ENCODE peak calls at places on chromosomes 13 and 19, in four cellular contexts. One of them, this sample, is unnamed.

GRCh38 chr13:39970177-39970846 is 314.9 kb downstream of the COG6 start:
- DNase-seq in effector memory CD4-positive, alpha-beta T cell: no peak
- DNase-seq in mucosa of descending colon: no peak
- DNase-seq in endodermal cell: no peak
- DNase-seq in this sample: no peak

GRCh38 chr13:37747071-37747612 is 122.4 kb downstream of the TRPC4 start:
- DNase-seq in effector memory CD4-positive, alpha-beta T cell: no peak
- DNase-seq in endodermal cell: no peak
- DNase-seq in mucosa of descending colon: no peak
- DNase-seq in this sample: no peak

GRCh38 chr19:51714848-51715247 is 8.9 kb downstream of the HAS1 start:
- DNase-seq in effector memory CD4-positive, alpha-beta T cell: no peak
- DNase-seq in endodermal cell: no peak
- DNase-seq in mucosa of descending colon: no peak
- DNase-seq in this sample: no peak

GRCh38 chr19:17296278-17296677 is 6.9 kb downstream of the ABHD8 start:
- DNase-seq in endodermal cell: no peak
- DNase-seq in mucosa of descending colon: no peak
- DNase-seq in effector memory CD4-positive, alpha-beta T cell: no peak
- DNase-seq in this sample: no peak

GRCh38 chr13:22336460-22336859 is 665.6 kb downstream of the FGF9 start:
- DNase-seq in mucosa of descending colon: no peak
- DNase-seq in endodermal cell: no peak
- DNase-seq in effector memory CD4-positive, alpha-beta T cell: no peak
- DNase-seq in this sample: no peak

GRCh38 chr13:78607409-78608253 is 4.3 kb upstream of the POU4F1 start:
- DNase-seq in effector memory CD4-positive, alpha-beta T cell: no peak
- DNase-seq in endodermal cell: peak; percentile 87
- DNase-seq in mucosa of descending colon: no peak
- DNase-seq in this sample: peak; percentile 59

GRCh38 chr13:110309159-110309476 is 2.0 kb downstream of the COL4A2 start:
- DNase-seq in endodermal cell: no peak
- DNase-seq in effector memory CD4-positive, alpha-beta T cell: no peak
- DNase-seq in mucosa of descending colon: no peak
- DNase-seq in this sample: no peak

GRCh38 chr19:1401138-1401888 is at the start of gene GAMT:
- DNase-seq in effector memory CD4-positive, alpha-beta T cell: peak; percentile 33
- DNase-seq in mucosa of descending colon: no peak
- DNase-seq in endodermal cell: peak; percentile 77
- DNase-seq in this sample: no peak

GRCh38 chr19:17830567-17831418 is 9.5 kb upstream of the INSL3 start:
- DNase-seq in effector memory CD4-positive, alpha-beta T cell: peak; percentile 24
- DNase-seq in endodermal cell: peak; percentile 99
- DNase-seq in mucosa of descending colon: peak; percentile 89
- DNase-seq in this sample: peak; percentile 94

GRCh38 chr13:98112456-98112855 is 30.4 kb upstream of the FARP1 start:
- DNase-seq in effector memory CD4-positive, alpha-beta T cell: no peak
- DNase-seq in endodermal cell: no peak
- DNase-seq in mucosa of descending colon: no peak
- DNase-seq in this sample: no peak

GRCh38 chr13:106212436-106213010 is 322.9 kb downstream of the EFNB2 start:
- DNase-seq in endodermal cell: no peak
- DNase-seq in effector memory CD4-positive, alpha-beta T cell: no peak
- DNase-seq in mucosa of descending colon: no peak
- DNase-seq in this sample: no peak

GRCh38 chr13:113882266-113882627 is 18.4 kb upstream of the GAS6 start:
- DNase-seq in endodermal cell: no peak
- DNase-seq in effector memory CD4-positive, alpha-beta T cell: no peak
- DNase-seq in mucosa of descending colon: no peak
- DNase-seq in this sample: peak; percentile 82

GRCh38 chr19:40687525-40688016 is 2.9 kb downstream of the NUMBL start:
- DNase-seq in effector memory CD4-positive, alpha-beta T cell: no peak
- DNase-seq in endodermal cell: no peak
- DNase-seq in mucosa of descending colon: peak; percentile 72
- DNase-seq in this sample: peak; percentile 88

GRCh38 chr19:6276447-6276846 is 3.3 kb downstream of the MLLT1 start:
- DNase-seq in mucosa of descending colon: peak; percentile 35
- DNase-seq in endodermal cell: no peak
- DNase-seq in effector memory CD4-positive, alpha-beta T cell: no peak
- DNase-seq in this sample: peak; percentile 93

GRCh38 chr13:44237276-44237767 is 136.3 kb upstream of the SERP2 start:
- DNase-seq in mucosa of descending colon: peak; percentile 33
- DNase-seq in effector memory CD4-positive, alpha-beta T cell: no peak
- DNase-seq in endodermal cell: no peak
- DNase-seq in this sample: peak; percentile 75

GRCh38 chr19:52946322-52947310 is 16.1 kb downstream of the ZNF816 start:
- DNase-seq in effector memory CD4-positive, alpha-beta T cell: no peak
- DNase-seq in mucosa of descending colon: peak; percentile 94
- DNase-seq in endodermal cell: peak; percentile 94
- DNase-seq in this sample: peak; percentile 90

GRCh38 chr13:44918323-44919102 is 70.8 kb downstream of the NUFIP1 start:
- DNase-seq in endodermal cell: peak; percentile 96
- DNase-seq in mucosa of descending colon: peak; percentile 88
- DNase-seq in effector memory CD4-positive, alpha-beta T cell: peak; percentile 75
- DNase-seq in this sample: peak; percentile 98

GRCh38 chr13:75226092-75226491 is 255.9 kb downstream of the TBC1D4 start:
- DNase-seq in endodermal cell: peak; percentile 83
- DNase-seq in mucosa of descending colon: no peak
- DNase-seq in effector memory CD4-positive, alpha-beta T cell: no peak
- DNase-seq in this sample: peak; percentile 78

GRCh38 chr13:33997574-33997973 is 179.6 kb downstream of the RFC3 start:
- DNase-seq in mucosa of descending colon: no peak
- DNase-seq in effector memory CD4-positive, alpha-beta T cell: no peak
- DNase-seq in endodermal cell: no peak
- DNase-seq in this sample: no peak

GRCh38 chr13:66546534-66547379 is 683.4 kb downstream of the PCDH9 start:
- DNase-seq in effector memory CD4-positive, alpha-beta T cell: no peak
- DNase-seq in mucosa of descending colon: no peak
- DNase-seq in endodermal cell: no peak
- DNase-seq in this sample: no peak

GRCh38 chr13:63684822-63685221 is 2269.2 kb upstream of the PCDH20 start:
- DNase-seq in mucosa of descending colon: no peak
- DNase-seq in endodermal cell: no peak
- DNase-seq in effector memory CD4-positive, alpha-beta T cell: no peak
- DNase-seq in this sample: no peak

GRCh38 chr19:45496349-45496953 is 396 bp downstream of the RTN2 start:
- DNase-seq in effector memory CD4-positive, alpha-beta T cell: no peak
- DNase-seq in endodermal cell: peak; percentile 92
- DNase-seq in mucosa of descending colon: peak; percentile 58
- DNase-seq in this sample: peak; percentile 89

GRCh38 chr19:14149509-14149994 is 13.2 kb upstream of the ASF1B start:
- DNase-seq in endodermal cell: no peak
- DNase-seq in mucosa of descending colon: peak; percentile 65
- DNase-seq in effector memory CD4-positive, alpha-beta T cell: peak; percentile 31
- DNase-seq in this sample: peak; percentile 94

GRCh38 chr13:60369242-60369641 is 27.8 kb upstream of the TDRD3 start:
- DNase-seq in effector memory CD4-positive, alpha-beta T cell: no peak
- DNase-seq in endodermal cell: no peak
- DNase-seq in mucosa of descending colon: no peak
- DNase-seq in this sample: no peak

DNA sequence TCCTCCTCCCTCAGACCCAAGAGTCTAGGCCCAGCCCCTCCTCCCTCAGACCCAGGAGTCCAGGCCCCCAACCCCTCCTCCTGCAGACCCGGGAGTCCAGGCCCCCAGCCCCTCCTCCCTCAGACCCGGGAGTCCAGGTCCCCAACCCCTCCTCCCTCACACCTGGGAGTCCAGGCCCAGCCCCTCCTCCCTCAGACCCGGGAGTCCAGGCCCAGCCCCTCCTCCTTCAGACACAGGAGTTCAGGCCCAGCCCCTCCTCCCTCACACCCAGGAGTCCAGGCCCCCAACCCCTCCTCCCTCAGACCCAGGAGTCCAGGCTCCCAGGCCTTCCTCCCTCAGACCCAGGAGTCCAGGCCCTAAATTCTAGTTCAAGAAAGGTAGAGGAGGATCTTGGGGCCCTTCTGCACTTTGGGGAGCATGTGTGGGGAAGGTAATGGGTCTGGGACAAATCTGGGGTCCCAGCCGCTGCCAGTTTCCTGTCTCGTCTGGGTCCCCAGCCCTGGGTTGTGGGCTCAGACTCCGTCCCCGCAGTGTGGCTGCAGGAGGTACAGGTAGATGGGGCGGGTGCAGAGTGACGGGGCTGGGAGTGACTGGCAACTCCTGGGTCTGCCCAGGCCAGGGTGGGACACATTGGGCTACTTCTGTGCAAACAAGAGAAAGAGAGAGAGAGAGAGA is 3.2 kb upstream of the TMEM190 start:
- DNase-seq in endodermal cell: peak; percentile 80
- DNase-seq in mucosa of descending colon: no peak
- DNase-seq in effector memory CD4-positive, alpha-beta T cell: no peak
- DNase-seq in this sample: no peak
- H3K4me3 ChIP-seq in endodermal cell: no peak overlapping the region
- H3K4me3 ChIP-seq in mucosa of descending colon: no peak overlapping the region
- H3K4me3 ChIP-seq in effector memory CD4-positive, alpha-beta T cell: no peak overlapping the region
- H3K4me3 ChIP-seq in this sample: no peak overlapping the region

GRCh38 chr19:35904312-35905068 is 2.2 kb downstream of the HCST start:
- DNase-seq in effector memory CD4-positive, alpha-beta T cell: no peak
- DNase-seq in endodermal cell: no peak
- DNase-seq in mucosa of descending colon: no peak
- DNase-seq in this sample: no peak
- H3K4me3 ChIP-seq in effector memory CD4-positive, alpha-beta T cell: peak overlapping the region; percentile 85
- H3K4me3 ChIP-seq in endodermal cell: no peak overlapping the region
- H3K4me3 ChIP-seq in mucosa of descending colon: no peak overlapping the region
- H3K4me3 ChIP-seq in this sample: no peak overlapping the region

DNA sequence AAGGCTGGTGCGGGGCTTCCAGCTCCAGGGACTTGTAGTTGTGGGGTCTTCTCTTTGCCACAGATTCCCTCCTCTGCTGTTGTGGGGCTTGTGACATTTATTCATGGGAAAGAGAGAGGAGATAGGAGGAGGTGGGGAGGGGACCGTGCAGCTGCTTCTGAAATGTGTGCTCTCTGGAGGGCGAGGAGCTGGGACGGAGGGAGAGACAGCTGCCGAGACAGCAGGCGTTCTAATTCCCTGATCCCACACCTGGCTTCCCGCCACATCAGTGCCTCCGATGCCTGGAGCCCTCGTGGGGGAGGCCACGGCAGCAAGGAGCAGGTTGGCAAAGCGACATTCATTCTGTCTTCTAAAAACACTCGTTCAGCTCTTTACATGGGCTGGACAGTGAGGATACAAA is 164.4 kb downstream of the USP12 start:
- DNase-seq in mucosa of descending colon: no peak
- DNase-seq in effector memory CD4-positive, alpha-beta T cell: no peak
- DNase-seq in endodermal cell: peak; percentile 53
- DNase-seq in this sample: no peak
- H3K4me3 ChIP-seq in mucosa of descending colon: no peak overlapping the region
- H3K4me3 ChIP-seq in effector memory CD4-positive, alpha-beta T cell: no peak overlapping the region
- H3K4me3 ChIP-seq in endodermal cell: no peak overlapping the region
- H3K4me3 ChIP-seq in this sample: peak overlapping the region; percentile 47

GRCh38 chr13:29507356-29507755 is 88.1 kb downstream of the SLC7A1 start:
- DNase-seq in endodermal cell: no peak
- DNase-seq in mucosa of descending colon: no peak
- DNase-seq in effector memory CD4-positive, alpha-beta T cell: no peak
- DNase-seq in this sample: no peak
- H3K4me3 ChIP-seq in endodermal cell: no peak overlapping the region
- H3K4me3 ChIP-seq in mucosa of descending colon: no peak overlapping the region
- H3K4me3 ChIP-seq in effector memory CD4-positive, alpha-beta T cell: no peak overlapping the region
- H3K4me3 ChIP-seq in this sample: no peak overlapping the region

DNA sequence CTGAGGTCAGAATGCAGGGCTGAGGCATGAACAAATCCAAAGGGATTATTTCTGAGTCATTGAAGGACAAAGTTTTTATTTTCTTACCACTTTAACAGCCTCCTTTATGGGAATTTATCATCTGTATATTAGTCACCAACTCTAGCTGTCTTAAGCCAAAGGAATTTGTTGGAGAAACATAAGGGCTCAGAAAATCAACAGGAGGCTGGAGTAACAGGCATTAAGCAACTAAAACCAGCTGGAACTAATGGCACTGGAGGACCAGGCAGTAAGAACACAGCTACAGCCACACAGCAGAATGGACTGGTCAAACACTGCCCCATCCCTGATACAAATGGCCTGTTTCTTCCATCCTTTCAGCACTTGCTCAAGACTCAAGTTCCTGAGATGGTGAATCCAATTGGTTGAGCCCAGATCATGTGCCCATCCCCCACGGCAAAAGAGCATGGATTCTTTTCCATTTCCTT is 157.2 kb upstream of the FNDC3A start:
- DNase-seq in effector memory CD4-positive, alpha-beta T cell: no peak
- DNase-seq in mucosa of descending colon: no peak
- DNase-seq in endodermal cell: no peak
- DNase-seq in this sample: no peak
- H3K4me3 ChIP-seq in effector memory CD4-positive, alpha-beta T cell: no peak overlapping the region
- H3K4me3 ChIP-seq in mucosa of descending colon: no peak overlapping the region
- H3K4me3 ChIP-seq in endodermal cell: no peak overlapping the region
- H3K4me3 ChIP-seq in this sample: no peak overlapping the region

This sample was measured in kidney.